ENCODE peak calls at places on chromosomes 16 and 17, in six cellular contexts. One of them, this sample, is unnamed.

GRCh38 chr17:8922451-8922850 is 43.1 kb downstream of the PIK3R5 start:
- DNase-seq in H9: no peak
- DNase-seq in fibroblast of lung: peak; percentile 97
- DNase-seq in MM.1S: no peak
- DNase-seq in H1: no peak
- DNase-seq in cardiac muscle cell: no peak
- DNase-seq in this sample: no peak

GRCh38 chr17:81257533-81257932 is 18.4 kb downstream of the NDUFAF8 start:
- DNase-seq in H9: no peak
- DNase-seq in cardiac muscle cell: no peak
- DNase-seq in H1: no peak
- DNase-seq in MM.1S: no peak
- DNase-seq in fibroblast of lung: no peak
- DNase-seq in this sample: no peak

GRCh38 chr16:8934601-8935000 is 29.1 kb downstream of the USP7 start:
- DNase-seq in MM.1S: no peak
- DNase-seq in H9: no peak
- DNase-seq in fibroblast of lung: no peak
- DNase-seq in cardiac muscle cell: no peak
- DNase-seq in H1: no peak
- DNase-seq in this sample: no peak

GRCh38 chr17:3667366-3668278 is 756 bp downstream of the TAX1BP3 start:
- DNase-seq in H9: peak; percentile 80
- DNase-seq in cardiac muscle cell: peak; percentile 91
- DNase-seq in H1: peak; percentile 79
- DNase-seq in MM.1S: peak; percentile 5
- DNase-seq in fibroblast of lung: peak; percentile 93
- DNase-seq in this sample: peak; percentile 87

GRCh38 chr17:76408037-76408849 is 23.8 kb downstream of the SPHK1 start:
- DNase-seq in cardiac muscle cell: peak; percentile 73
- DNase-seq in H9: peak; percentile 78
- DNase-seq in fibroblast of lung: peak; percentile 39
- DNase-seq in MM.1S: peak; percentile 65
- DNase-seq in H1: peak; percentile 88
- DNase-seq in this sample: no peak

GRCh38 chr17:11639736-11640510 is 41.7 kb downstream of the DNAH9 start:
- DNase-seq in fibroblast of lung: no peak
- DNase-seq in MM.1S: no peak
- DNase-seq in H9: no peak
- DNase-seq in H1: no peak
- DNase-seq in cardiac muscle cell: no peak
- DNase-seq in this sample: no peak

GRCh38 chr17:20008242-20009051 is 712 bp upstream of the SPECC1 start:
- DNase-seq in cardiac muscle cell: peak; percentile 26
- DNase-seq in H9: peak; percentile 79
- DNase-seq in fibroblast of lung: no peak
- DNase-seq in H1: no peak
- DNase-seq in MM.1S: no peak
- DNase-seq in this sample: peak; percentile 48

GRCh38 chr17:64736804-64737492 is 74.8 kb upstream of the SMURF2 start:
- DNase-seq in H9: peak; percentile 57
- DNase-seq in H1: peak; percentile 55
- DNase-seq in cardiac muscle cell: no peak
- DNase-seq in MM.1S: peak; percentile 57
- DNase-seq in fibroblast of lung: peak; percentile 72
- DNase-seq in this sample: peak; percentile 42

GRCh38 chr17:58302171-58302918 is 21.6 kb upstream of the MPO start:
- DNase-seq in fibroblast of lung: no peak
- DNase-seq in MM.1S: no peak
- DNase-seq in H1: peak; percentile 41
- DNase-seq in cardiac muscle cell: no peak
- DNase-seq in H9: no peak
- DNase-seq in this sample: no peak

GRCh38 chr16:87722590-87723223 is 43.1 kb downstream of the KLHDC4 start:
- DNase-seq in H9: no peak
- DNase-seq in cardiac muscle cell: no peak
- DNase-seq in fibroblast of lung: no peak
- DNase-seq in H1: no peak
- DNase-seq in MM.1S: no peak
- DNase-seq in this sample: no peak

GRCh38 chr17:35577826-35578194 is 561 bp downstream of the PEX12 start:
- DNase-seq in H9: no peak
- DNase-seq in MM.1S: no peak
- DNase-seq in cardiac muscle cell: no peak
- DNase-seq in H1: no peak
- DNase-seq in fibroblast of lung: peak; percentile 19
- DNase-seq in this sample: no peak

GRCh38 chr17:5373112-5373511 is 46.4 kb downstream of the NUP88 start:
- DNase-seq in cardiac muscle cell: no peak
- DNase-seq in MM.1S: peak; percentile 89
- DNase-seq in H9: no peak
- DNase-seq in H1: no peak
- DNase-seq in fibroblast of lung: no peak
- DNase-seq in this sample: no peak

GRCh38 chr16:9797306-9797705 is 384.9 kb downstream of the GRIN2A start:
- DNase-seq in H9: no peak
- DNase-seq in H1: no peak
- DNase-seq in fibroblast of lung: no peak
- DNase-seq in cardiac muscle cell: no peak
- DNase-seq in MM.1S: no peak
- DNase-seq in this sample: no peak

GRCh38 chr17:64424318-64424717 is 24.6 kb upstream of the MILR1 start:
- DNase-seq in H1: no peak
- DNase-seq in cardiac muscle cell: no peak
- DNase-seq in H9: no peak
- DNase-seq in fibroblast of lung: no peak
- DNase-seq in MM.1S: no peak
- DNase-seq in this sample: no peak

GRCh38 chr17:49290690-49291326 is 60.2 kb upstream of the PHOSPHO1 start:
- DNase-seq in H1: no peak
- DNase-seq in H9: no peak
- DNase-seq in MM.1S: no peak
- DNase-seq in fibroblast of lung: peak; percentile 49
- DNase-seq in cardiac muscle cell: peak; percentile 28
- DNase-seq in this sample: peak; percentile 61

GRCh38 chr17:43791589-43791988 is 11.4 kb downstream of the CFAP97D1 start:
- DNase-seq in fibroblast of lung: peak; percentile 69
- DNase-seq in H9: peak; percentile 52
- DNase-seq in H1: no peak
- DNase-seq in MM.1S: no peak
- DNase-seq in cardiac muscle cell: peak; percentile 56
- DNase-seq in this sample: peak; percentile 69

GRCh38 chr17:4617590-4618356 is 23.7 kb downstream of the ALOX15 start:
- DNase-seq in fibroblast of lung: no peak
- DNase-seq in cardiac muscle cell: no peak
- DNase-seq in H1: no peak
- DNase-seq in H9: no peak
- DNase-seq in MM.1S: no peak
- DNase-seq in this sample: no peak

GRCh38 chr17:31386542-31387075 is 4.9 kb upstream of the RAB11FIP4 start:
- DNase-seq in H9: no peak
- DNase-seq in fibroblast of lung: no peak
- DNase-seq in cardiac muscle cell: no peak
- DNase-seq in H1: no peak
- DNase-seq in MM.1S: no peak
- DNase-seq in this sample: no peak

GRCh38 chr16:88985521-88985920 is 8.5 kb upstream of the CBFA2T3 start:
- DNase-seq in H9: no peak
- DNase-seq in MM.1S: no peak
- DNase-seq in H1: no peak
- DNase-seq in fibroblast of lung: no peak
- DNase-seq in cardiac muscle cell: no peak
- DNase-seq in this sample: no peak

GRCh38 chr17:632551-632950 is 82.1 kb downstream of the VPS53 start:
- DNase-seq in H9: no peak
- DNase-seq in fibroblast of lung: no peak
- DNase-seq in cardiac muscle cell: no peak
- DNase-seq in MM.1S: no peak
- DNase-seq in H1: no peak
- DNase-seq in this sample: no peak

GRCh38 chr17:628089-628488 is 86.5 kb downstream of the VPS53 start:
- DNase-seq in H1: no peak
- DNase-seq in fibroblast of lung: no peak
- DNase-seq in MM.1S: no peak
- DNase-seq in cardiac muscle cell: no peak
- DNase-seq in H9: no peak
- DNase-seq in this sample: no peak

GRCh38 chr17:633133-633532 is 81.5 kb downstream of the VPS53 start:
- DNase-seq in fibroblast of lung: no peak
- DNase-seq in MM.1S: no peak
- DNase-seq in cardiac muscle cell: no peak
- DNase-seq in H9: no peak
- DNase-seq in H1: no peak
- DNase-seq in this sample: no peak

GRCh38 chr17:628507-628941 is 86.1 kb downstream of the VPS53 start:
- DNase-seq in MM.1S: no peak
- DNase-seq in H9: no peak
- DNase-seq in fibroblast of lung: peak; percentile 26
- DNase-seq in cardiac muscle cell: no peak
- DNase-seq in H1: no peak
- DNase-seq in this sample: no peak

DNA sequence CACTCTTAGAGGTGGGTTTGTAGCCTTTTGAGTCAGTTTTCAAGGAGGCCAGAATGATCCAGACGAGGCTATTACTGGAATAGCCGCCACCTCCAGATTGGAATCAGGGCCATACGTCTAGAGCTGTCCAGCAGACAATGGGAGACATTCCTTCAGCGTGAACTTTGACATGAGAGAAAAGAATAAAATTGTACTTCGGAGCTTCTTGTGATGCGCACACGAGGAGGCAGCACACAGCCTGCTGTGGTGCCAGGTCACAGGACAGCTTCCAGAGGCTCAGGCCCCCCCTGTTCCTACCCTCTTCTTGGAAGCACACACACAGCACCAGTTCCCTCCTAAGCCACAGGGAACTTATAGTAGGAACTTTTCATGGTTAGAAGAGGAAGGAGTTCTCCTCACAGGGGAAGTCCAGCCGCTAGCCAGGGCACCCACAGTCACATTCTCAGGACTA is 81.0 kb downstream of the VPS53 start:
- DNase-seq in H9: no peak
- DNase-seq in cardiac muscle cell: no peak
- DNase-seq in MM.1S: no peak
- DNase-seq in fibroblast of lung: no peak
- DNase-seq in H1: no peak
- DNase-seq in this sample: peak; percentile 31
- H3K4me1 ChIP-seq in H9: no peaks in the 10 kb centered on the region
- H3K4me1 ChIP-seq in cardiac muscle cell: no peaks in the 10 kb centered on the region
- H3K4me1 ChIP-seq in MM.1S: no peaks in the 10 kb centered on the region
- H3K4me1 ChIP-seq in fibroblast of lung: no peaks in the 10 kb centered on the region
- H3K4me1 ChIP-seq in H1: no peaks in the 10 kb centered on the region
- H3K4me1 ChIP-seq in this sample: no peaks in the 10 kb centered on the region

DNA sequence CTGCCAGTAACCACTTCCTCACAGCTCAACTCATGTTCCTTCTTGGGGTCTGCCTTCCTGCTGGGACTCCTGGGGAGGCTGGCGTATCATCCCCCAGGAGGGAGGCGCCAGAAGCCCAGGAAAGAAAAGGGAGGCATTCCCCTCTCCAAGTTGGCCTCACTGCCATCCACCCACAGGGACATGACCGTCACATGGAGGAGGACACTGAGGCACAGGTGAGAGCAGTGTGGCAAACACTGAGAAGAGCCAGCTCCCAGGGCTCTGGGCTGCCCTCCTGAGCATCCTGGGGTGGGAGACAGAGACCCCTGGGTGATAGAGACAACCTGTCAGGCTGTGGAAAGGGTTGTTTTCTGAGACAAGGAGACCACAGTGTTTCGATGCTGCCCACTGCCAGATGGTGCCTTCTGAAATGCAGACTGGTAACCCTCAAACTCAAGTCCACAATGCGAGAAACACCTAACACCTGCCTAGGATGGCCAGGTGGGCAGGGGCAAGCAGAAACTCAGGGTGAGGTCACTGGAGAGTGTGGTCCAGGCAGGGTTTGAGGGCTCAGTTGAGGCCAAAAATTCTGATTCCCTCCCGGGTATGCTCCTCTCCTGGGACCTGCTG is 1722.1 kb downstream of the TP53TG3F start:
- DNase-seq in H9: no peak
- DNase-seq in H1: no peak
- DNase-seq in MM.1S: no peak
- DNase-seq in cardiac muscle cell: no peak
- DNase-seq in fibroblast of lung: no peak
- DNase-seq in this sample: no peak
- H3K9me3 ChIP-seq in H9: peaks cover 92% of the 10 kb centered on the region
- H3K9me3 ChIP-seq in H1: peaks cover 79% of the 10 kb centered on the region
- H3K9me3 ChIP-seq in MM.1S: no peaks in the 10 kb centered on the region
- H3K9me3 ChIP-seq in cardiac muscle cell: no peaks in the 10 kb centered on the region
- H3K9me3 ChIP-seq in fibroblast of lung: no peaks in the 10 kb centered on the region
- H3K9me3 ChIP-seq in this sample: no peaks in the 10 kb centered on the region

DNA sequence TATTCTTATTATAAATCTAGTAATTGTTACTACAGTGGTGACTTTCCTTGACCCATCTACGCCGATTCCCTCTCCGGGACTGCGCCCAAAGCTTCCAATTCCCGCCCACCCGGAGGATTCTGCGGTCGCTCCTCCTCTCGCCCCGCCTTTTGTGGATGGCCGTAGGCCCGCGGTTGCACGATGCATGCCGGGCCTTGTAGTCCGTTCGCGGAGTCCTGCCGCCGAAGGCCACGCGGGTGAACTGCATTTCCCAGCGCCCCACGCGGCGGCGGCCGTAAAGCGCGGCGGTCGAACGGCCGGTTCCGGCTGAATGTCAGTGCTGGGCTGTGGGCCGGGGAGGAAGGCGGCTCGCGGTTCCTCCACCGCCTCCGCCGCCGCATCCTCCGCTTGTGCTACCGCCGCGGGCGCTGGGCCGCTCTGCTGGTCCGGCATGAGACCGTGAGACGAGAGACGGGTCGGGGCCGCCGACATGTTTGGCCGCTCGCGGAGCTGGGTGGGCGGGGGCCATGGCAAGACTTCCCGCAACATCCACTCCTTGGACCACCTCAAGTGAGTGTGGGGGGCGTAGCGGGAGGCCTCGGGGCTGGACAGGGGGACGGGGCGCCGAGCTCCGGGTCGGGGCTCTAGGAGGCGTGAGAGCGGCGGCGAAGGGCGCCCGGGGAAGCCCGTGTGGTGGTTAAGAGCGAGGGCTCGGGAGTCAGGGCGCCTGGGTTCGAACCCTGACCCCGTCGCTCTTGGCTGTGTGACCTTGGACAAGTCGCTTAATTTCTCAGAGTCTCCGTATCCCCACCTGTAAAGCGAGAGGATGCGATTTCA is at the start of gene CLEC16A:
- DNase-seq in MM.1S: peak; percentile 97
- DNase-seq in H9: peak; percentile 97
- DNase-seq in H1: peak; percentile 98
- DNase-seq in cardiac muscle cell: peak; percentile 98
- DNase-seq in fibroblast of lung: peak; percentile 97
- DNase-seq in this sample: peak; percentile 95
- TF ChIP-seq CTCF in MM.1S: no peak
- TF ChIP-seq CTCF in H9: no peak
- TF ChIP-seq CTCF in H1: no peak
- TF ChIP-seq CTCF in cardiac muscle cell: no peak
- TF ChIP-seq CTCF in fibroblast of lung: no peak
- TF ChIP-seq CTCF in this sample: no peak

DNA sequence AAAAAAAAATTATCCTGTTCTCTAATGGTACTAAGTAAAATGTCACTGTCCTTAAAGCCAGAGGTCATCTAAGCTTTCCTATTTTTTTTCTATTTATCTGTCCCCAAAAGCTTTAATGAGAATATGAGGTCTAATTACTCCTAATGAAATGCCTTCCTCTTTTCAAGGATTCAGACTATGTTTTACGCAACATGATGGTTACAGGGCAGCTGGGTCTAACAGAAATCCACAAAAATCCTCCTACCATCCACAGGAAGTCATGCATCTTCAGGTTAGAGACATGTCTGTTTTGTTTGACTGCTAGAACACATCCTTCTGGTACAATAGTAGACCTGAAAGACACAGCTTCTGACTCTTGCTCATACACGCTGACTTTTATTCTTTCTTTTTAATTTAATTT is 29.7 kb upstream of the NSRP1 start:
- DNase-seq in H9: no peak
- DNase-seq in H1: no peak
- DNase-seq in MM.1S: no peak
- DNase-seq in cardiac muscle cell: no peak
- DNase-seq in fibroblast of lung: no peak
- DNase-seq in this sample: no peak
- H3K4me1 ChIP-seq in H9: no peaks in the 10 kb centered on the region
- H3K4me1 ChIP-seq in H1: no peaks in the 10 kb centered on the region
- H3K4me1 ChIP-seq in MM.1S: no peaks in the 10 kb centered on the region
- H3K4me1 ChIP-seq in cardiac muscle cell: no peaks in the 10 kb centered on the region
- H3K4me1 ChIP-seq in fibroblast of lung: peaks cover under 1% of the 10 kb centered on the region
- H3K4me1 ChIP-seq in this sample: no peaks in the 10 kb centered on the region